ENCODE peak calls at places on chromosomes 3 and 15, in five cellular contexts. W, Q, X, G and C are unnamed samples.

GRCh38 chr15:88664151-88664778 is 25.4 kb downstream of the ISG20 start:
- DNase-seq in W (no peak), X (peak; percentile 21), Q (no peak), G (no peak), C (no peak)

GRCh38 chr15:60520825-60521368 is 42.0 kb upstream of the ICE2 start:
- DNase-seq in W (peak; percentile 80), G (peak; percentile 72), Q (peak; percentile 75), X (peak; percentile 75), C (peak; percentile 51)

GRCh38 chr3:186896875-186897274 is 33.5 kb upstream of the ST6GAL1 start:
- DNase-seq in W (no peak), G (no peak), X (no peak), Q (no peak), C (no peak)

GRCh38 chr3:39192490-39193092 is at the start of gene XIRP1:
- DNase-seq in X (no peak), Q (no peak), W (no peak), G (no peak), C (no peak)

GRCh38 chr15:41695750-41696436 is 35.7 kb downstream of the MGA start:
- DNase-seq in W (no peak), G (no peak), Q (peak; percentile 5), X (no peak), C (no peak)

GRCh38 chr3:37887062-37887461 is 25.4 kb downstream of the CTDSPL start:
- DNase-seq in W (no peak), X (no peak), Q (no peak), G (no peak), C (no peak)

GRCh38 chr3:25283596-25283995 is 144.5 kb upstream of the RARB start:
- DNase-seq in W (no peak), X (no peak), G (no peak), Q (no peak), C (no peak)

GRCh38 chr15:64875641-64876223 is 34.0 kb downstream of the PLEKHO2 start:
- DNase-seq in W (no peak), G (no peak), X (no peak), Q (no peak), C (no peak)

GRCh38 chr3:68817243-68817642 is 115.1 kb downstream of the TAFA4 start:
- DNase-seq in G (no peak), Q (no peak), W (no peak), X (no peak), C (no peak)

GRCh38 chr3:141122455-141123030 is 71.4 kb downstream of the SPSB4 start:
- DNase-seq in G (no peak), X (no peak), W (no peak), Q (no peak), C (no peak)

GRCh38 chr3:10464068-10464434 is 41.3 kb downstream of the ATP2B2 start:
- DNase-seq in Q (no peak), G (no peak), W (no peak), X (no peak), C (no peak)

GRCh38 chr3:48232734-48233133 is 8.2 kb upstream of the ZNF589 start:
- DNase-seq in Q (peak; percentile 51), X (peak; percentile 57), G (peak; percentile 24), W (peak; percentile 71), C (peak; percentile 34)

GRCh38 chr15:68272797-68273271 is 4.7 kb upstream of the FEM1B start:
- DNase-seq in X (no peak), Q (no peak), G (no peak), W (no peak), C (no peak)

GRCh38 chr15:26620528-26620927 is 152.3 kb downstream of the GABRB3 start:
- DNase-seq in Q (peak; percentile 15), X (no peak), G (no peak), W (no peak), C (no peak)

GRCh38 chr3:160480931-160481330 is 31.3 kb upstream of the TRIM59 start:
- DNase-seq in W (no peak), G (no peak), X (no peak), Q (no peak), C (no peak)

GRCh38 chr3:145489011-145489410 is 672.0 kb downstream of the PLOD2 start:
- DNase-seq in G (no peak), Q (no peak), W (no peak), X (no peak), C (no peak)

GRCh38 chr3:190883973-190884832 is 21.7 kb upstream of the GMNC start:
- DNase-seq in Q (peak; percentile 47), W (peak; percentile 43), X (peak; percentile 83), G (no peak), C (no peak)

GRCh38 chr3:185421577-185422232 is 58.8 kb downstream of the MAP3K13 start:
- DNase-seq in Q (no peak), G (no peak), X (peak; percentile 76), W (no peak), C (no peak)

GRCh38 chr3:151971814-151972579 is 98.6 kb downstream of the SUCNR1 start:
- DNase-seq in Q (no peak), W (no peak), G (no peak), X (no peak), C (no peak)

GRCh38 chr15:57235865-57236264 is 140.4 kb upstream of the CGNL1 start:
- DNase-seq in X (no peak), W (no peak), Q (no peak), G (no peak), C (no peak)

DNA sequence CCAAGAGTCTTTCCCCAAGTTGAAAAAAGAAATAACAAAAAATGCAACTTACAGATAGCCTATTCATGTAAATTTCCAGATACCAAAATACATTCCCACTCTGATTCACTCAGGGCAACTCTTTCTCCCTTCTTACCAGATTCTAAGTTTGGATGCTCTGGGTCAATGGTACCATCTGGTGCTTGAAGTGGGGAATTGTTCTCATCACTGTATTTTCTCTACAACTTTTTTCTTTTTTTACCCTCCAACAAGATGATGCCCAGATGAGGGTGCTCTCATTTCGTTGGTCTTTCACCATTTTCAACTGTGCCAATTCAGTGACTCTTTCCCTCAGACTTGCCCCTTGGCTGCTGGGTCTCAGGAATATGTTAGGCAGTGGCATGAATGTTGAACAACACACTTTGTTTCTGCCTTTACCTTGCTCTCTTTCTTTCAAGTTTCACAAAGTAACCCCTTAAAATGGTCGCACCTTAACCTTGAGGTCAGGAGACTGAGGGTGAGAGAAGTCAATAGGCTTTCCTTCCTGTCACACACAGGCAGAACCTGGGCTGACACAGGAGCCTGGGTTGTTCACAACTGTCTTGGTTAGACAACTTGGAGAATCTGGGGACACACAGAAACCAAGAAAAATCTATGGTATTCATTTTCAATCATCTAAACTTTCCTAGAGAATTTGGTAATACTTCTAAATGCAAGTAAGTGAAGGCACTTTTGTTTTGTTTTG is 330.7 kb upstream of the SLCO3A1 start:
- DNase-seq in G (no peak), W (no peak), Q (no peak), X (peak; percentile 26), C (no peak)
- TF ChIP-seq CTCF in G (peak; percentile 32), W (peak; percentile 35), Q (no peak), X (peak; percentile 32), C (no peak)

GRCh38 chr3:124246949-124247348 is 255.0 kb upstream of the ROPN1 start:
- DNase-seq in Q (no peak), W (no peak), X (peak; percentile 26), G (no peak), C (no peak)
- TF ChIP-seq CTCF in Q (peak; percentile 20), W (peak; percentile 57), X (peak; percentile 56), G (no peak), C (no peak)

DNA sequence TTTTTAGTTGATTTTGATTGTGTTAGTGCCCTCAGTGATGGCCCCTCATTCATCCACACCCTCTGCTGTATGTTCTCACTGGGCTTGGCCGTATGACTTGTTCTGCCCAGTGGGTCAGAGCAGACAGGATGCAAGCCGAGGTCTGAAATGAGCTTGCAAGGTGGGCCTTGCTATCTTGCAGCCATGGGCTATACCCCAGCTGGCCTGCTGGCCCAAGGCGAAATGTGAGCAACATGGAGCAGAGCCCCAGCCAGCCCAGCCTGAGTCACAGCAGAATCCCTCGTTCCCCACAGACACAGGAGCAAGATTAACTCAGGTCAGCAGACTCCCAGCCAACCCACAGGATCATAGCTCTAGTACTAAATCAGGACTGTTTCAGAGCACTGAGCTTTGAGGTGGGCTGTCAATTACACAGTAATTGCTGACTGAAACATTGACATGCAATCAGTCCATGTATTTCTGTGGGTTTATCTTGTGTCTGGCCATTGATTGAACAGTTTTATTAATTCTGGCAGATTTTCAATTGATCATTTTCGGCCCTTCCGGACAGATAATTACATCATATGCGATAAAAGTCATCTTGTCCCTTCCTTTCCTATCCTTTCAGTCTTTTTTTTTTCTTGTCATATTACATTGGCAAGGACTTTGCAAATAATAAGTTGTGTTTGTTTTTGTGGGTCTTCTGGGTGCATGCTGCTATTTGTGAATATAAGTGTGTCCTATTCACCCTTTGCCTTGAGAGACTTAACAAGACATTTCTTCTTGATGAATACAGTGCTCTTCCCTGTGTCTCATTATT is 27.1 kb downstream of the KLF15 start:
- DNase-seq in X (no peak), G (peak; percentile 2), W (no peak), Q (no peak), C (peak; percentile 7)
- TF ChIP-seq CTCF in X (no peak), G (no peak), W (no peak), Q (no peak), C (no peak)

GRCh38 chr15:67164401-67164791 is 90.1 kb downstream of the AAGAB start:
- DNase-seq in Q (no peak), X (no peak), W (no peak), G (no peak), C (no peak)

GRCh38 chr15:67166280-67167009 is 88.0 kb downstream of the AAGAB start:
- DNase-seq in Q (no peak), G (no peak), X (no peak), W (no peak), C (no peak)

GRCh38 chr15:67165653-67166260 is 88.7 kb downstream of the AAGAB start:
- DNase-seq in G (no peak), W (no peak), X (no peak), Q (no peak), C (no peak)

GRCh38 chr15:67163180-67163579 is 91.3 kb downstream of the AAGAB start:
- DNase-seq in G (no peak), X (no peak), W (no peak), Q (no peak), C (no peak)

DNA sequence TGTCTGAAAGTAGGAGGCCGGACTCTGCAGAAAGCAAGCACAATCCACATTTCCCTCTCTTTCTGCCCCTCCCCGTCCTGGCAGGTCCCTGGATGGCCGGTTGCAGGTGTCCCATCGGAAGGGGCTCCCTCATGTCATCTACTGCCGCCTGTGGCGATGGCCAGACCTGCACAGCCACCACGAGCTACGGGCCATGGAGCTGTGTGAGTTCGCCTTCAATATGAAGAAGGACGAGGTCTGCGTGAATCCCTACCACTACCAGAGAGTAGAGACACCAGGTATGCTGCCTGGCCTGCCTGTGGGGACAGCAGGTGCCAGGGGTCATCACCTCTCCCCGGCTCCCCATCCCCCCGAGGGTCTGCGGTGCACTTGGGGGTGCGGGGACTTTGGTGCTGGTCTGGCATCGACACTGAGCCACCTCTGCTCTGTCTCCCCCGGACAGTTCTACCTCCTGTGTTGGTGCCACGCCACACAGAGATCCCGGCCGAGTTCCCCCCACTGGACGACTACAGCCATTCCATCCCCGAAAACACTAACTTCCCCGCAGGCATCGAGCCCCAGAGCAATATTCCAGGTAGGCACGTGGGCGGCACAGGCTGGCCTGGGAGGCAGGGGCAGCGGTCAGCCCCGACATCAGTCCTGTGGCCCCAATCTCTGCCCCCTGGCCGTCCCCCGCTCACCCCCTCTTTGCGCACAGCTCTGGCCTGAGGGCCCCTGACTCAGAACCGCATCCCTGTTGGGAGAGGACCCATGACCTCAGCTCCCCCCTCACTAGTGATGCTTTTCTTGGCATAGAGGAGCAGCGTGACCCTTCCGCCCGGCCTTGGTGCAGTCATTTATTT is 89.4 kb downstream of the AAGAB start:
- DNase-seq in G (no peak), X (no peak), Q (peak; percentile 31), W (no peak), C (no peak)
- TF ChIP-seq CTCF in G (no peak), X (no peak), Q (no peak), W (no peak), C (no peak)